ENCODE peak calls at places on chromosome 17, in four cellular contexts. Q is stomach, E is cardiac muscle cell, D is heart left ventricle. I is an unnamed sample.

GRCh38 chr17:1197379-1197778 is 17.6 kb upstream of the ABR start:
- DNase-seq in Q (no peak), E (no peak), D (peak; percentile 54), I (no peak)

GRCh38 chr17:21033350-21033749 is 9.5 kb downstream of the USP22 start:
- DNase-seq in Q (no peak), E (no peak), D (no peak), I (no peak)

GRCh38 chr17:265726-266125 is 84.3 kb upstream of the DOC2B start:
- DNase-seq in Q (peak; percentile 16), E (no peak), D (peak; percentile 43), I (no peak)

GRCh38 chr17:82882715-82883446 is 43.1 kb upstream of the ZNF750 start:
- DNase-seq in Q (peak; percentile 90), E (no peak), D (peak; percentile 75), I (no peak)

GRCh38 chr17:16463341-16464000 is 28.5 kb downstream of the LRRC75A start:
- DNase-seq in Q (peak; percentile 75), E (peak; percentile 42), D (no peak), I (peak; percentile 66)

GRCh38 chr17:41581366-41582060 is 5.2 kb downstream of the KRT14 start:
- DNase-seq in Q (no peak), E (no peak), D (no peak), I (no peak)

GRCh38 chr17:56992364-56992763 is 14.4 kb downstream of the SCPEP1 start:
- DNase-seq in Q (no peak), E (no peak), D (no peak), I (no peak)

GRCh38 chr17:6576038-6576437 is 19.7 kb upstream of the PITPNM3 start:
- DNase-seq in Q (no peak), E (no peak), D (no peak), I (no peak)

GRCh38 chr17:20281860-20282259 is 185.5 kb downstream of the LGALS9B start:
- DNase-seq in Q (no peak), E (no peak), D (peak; percentile 74), I (no peak)

GRCh38 chr17:35432176-35433074 is at the start of gene SLFN12:
- DNase-seq in Q (peak; percentile 53), E (peak; percentile 45), D (no peak), I (peak; percentile 64)

GRCh38 chr17:78392295-78392694 is 13.8 kb downstream of the PGS1 start:
- DNase-seq in Q (no peak), E (no peak), D (no peak), I (no peak)

GRCh38 chr17:56948491-56948890 is 12.4 kb downstream of the COIL start:
- DNase-seq in Q (no peak), E (no peak), D (no peak), I (no peak)

GRCh38 chr17:43085489-43085888 is 39.7 kb downstream of the BRCA1 start:
- DNase-seq in Q (no peak), E (peak; percentile 56), D (no peak), I (no peak)

GRCh38 chr17:27352481-27353460 is 58.9 kb downstream of the WSB1 start:
- DNase-seq in Q (no peak), E (no peak), D (no peak), I (no peak)

GRCh38 chr17:49249292-49249794 is 18.8 kb upstream of the PHOSPHO1 start:
- DNase-seq in Q (no peak), E (peak; percentile 16), D (peak; percentile 71), I (no peak)

GRCh38 chr17:38789185-38789584 is 10.2 kb downstream of the PIP4K2B start:
- DNase-seq in Q (no peak), E (no peak), D (no peak), I (no peak)

GRCh38 chr17:81076097-81076754 is 41.3 kb downstream of the BAIAP2 start:
- DNase-seq in Q (no peak), E (no peak), D (no peak), I (no peak)

GRCh38 chr17:954431-955164 is 25.0 kb downstream of the NXN start:
- DNase-seq in Q (no peak), E (peak; percentile 70), D (peak; percentile 55), I (peak; percentile 68)

GRCh38 chr17:78597923-78598545 is 20.8 kb upstream of the DNAH17 start:
- DNase-seq in Q (no peak), E (no peak), D (no peak), I (no peak)

GRCh38 chr17:14300628-14301278 is at the start of gene HS3ST3B1:
- DNase-seq in Q (peak; percentile 97), E (peak; percentile 99), D (peak; percentile 98), I (peak; percentile 100)

GRCh38 chr17:82024859-82025258 is 1.8 kb downstream of the LRRC45 start:
- DNase-seq in Q (no peak), E (no peak), D (no peak), I (no peak)

GRCh38 chr17:19409509-19409908 is 1.5 kb upstream of the RNF112 start:
- DNase-seq in Q (no peak), E (no peak), D (no peak), I (no peak)

GRCh38 chr17:42132941-42133340 is 10.3 kb downstream of the HSPB9 start:
- DNase-seq in Q (peak; percentile 81), E (no peak), D (peak; percentile 70), I (no peak)

GRCh38 chr17:49388692-49389513 is 25.8 kb downstream of the PHB1 start:
- DNase-seq in Q (no peak), E (no peak), D (no peak), I (no peak)

GRCh38 chr17:40926341-40926740 is 11.1 kb downstream of the KRT23 start:
- DNase-seq in Q (no peak), E (no peak), D (no peak), I (peak; percentile 48)

GRCh38 chr17:82412535-82413520 is 5.3 kb upstream of the HEXD start:
- DNase-seq in Q (no peak), E (no peak), D (no peak), I (no peak)

GRCh38 chr17:82369211-82369610 is 2.4 kb upstream of the UTS2R start:
- DNase-seq in Q (no peak), E (no peak), D (no peak), I (no peak)

GRCh38 chr17:49843774-49844350 is 4.0 kb downstream of the TAC4 start:
- DNase-seq in Q (no peak), E (no peak), D (no peak), I (peak; percentile 72)

GRCh38 chr17:61837175-61838051 is 25.9 kb downstream of the BRIP1 start:
- DNase-seq in Q (peak; percentile 65), E (peak; percentile 86), D (no peak), I (no peak)

DNA sequence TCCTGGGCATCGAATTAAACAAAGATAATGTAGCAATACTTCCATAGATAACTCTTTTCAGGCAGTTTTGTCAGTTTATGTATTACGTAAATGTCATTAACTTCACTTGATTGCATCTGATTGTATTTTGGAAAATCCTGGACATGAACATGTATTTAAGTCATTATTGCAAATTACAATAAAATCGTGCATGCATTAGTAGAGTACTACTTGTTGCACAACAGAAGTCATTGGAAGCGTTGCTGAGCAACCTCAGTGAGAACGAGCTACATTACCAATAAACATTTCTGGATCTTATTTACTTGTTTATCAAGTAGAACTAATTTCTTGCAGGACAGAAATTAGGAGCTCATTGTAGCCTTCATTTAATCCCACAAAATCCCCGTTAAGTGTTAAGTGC is 6.6 kb downstream of the UNK start:
- DNase-seq in Q (no peak), E (no peak), D (no peak), I (no peak)
- H3K27ac ChIP-seq in Q (no peak overlapping the region), E (peak overlapping the region; percentile 31), D (no peak overlapping the region), I (no peak overlapping the region)

GRCh38 chr17:8314797-8315739 is 5.0 kb downstream of the ARHGEF15 start:
- DNase-seq in Q (peak; percentile 26), E (peak; percentile 18), D (no peak), I (no peak)
- H3K27ac ChIP-seq in Q (no peak overlapping the region), E (no peak overlapping the region), D (no peak overlapping the region), I (no peak overlapping the region)

GRCh38 chr17:31309525-31309924 is 4.3 kb downstream of the EVI2B start:
- DNase-seq in Q (no peak), E (no peak), D (no peak), I (no peak)

GRCh38 chr17:31308372-31308905 is 5.4 kb downstream of the EVI2B start:
- DNase-seq in Q (no peak), E (no peak), D (no peak), I (no peak)

GRCh38 chr17:31310260-31310659 is 3.6 kb downstream of the EVI2B start:
- DNase-seq in Q (no peak), E (no peak), D (no peak), I (no peak)

GRCh38 chr17:31308935-31309334 is 4.9 kb downstream of the EVI2B start:
- DNase-seq in Q (no peak), E (no peak), D (no peak), I (no peak)

DNA sequence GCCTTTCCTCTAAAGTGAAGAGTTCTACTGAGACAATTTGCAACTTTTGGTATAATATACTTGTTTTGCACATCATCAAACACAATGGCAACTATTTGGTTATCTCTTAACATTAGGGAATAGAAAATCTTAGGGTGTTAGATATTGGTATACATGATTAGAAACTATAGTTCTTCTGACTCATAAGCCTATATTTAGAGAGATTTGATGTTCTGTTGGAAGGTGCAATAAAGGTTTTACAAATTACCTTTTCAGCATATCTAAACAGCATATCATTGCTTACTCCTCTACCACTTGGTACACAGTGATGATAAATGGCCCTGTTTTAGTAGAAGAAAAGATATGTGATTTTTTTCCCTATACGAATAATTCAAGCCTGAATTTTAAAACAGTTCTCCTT is 6.2 kb downstream of the EVI2B start:
- DNase-seq in Q (no peak), E (no peak), D (no peak), I (no peak)
- H3K27ac ChIP-seq in Q (no peak overlapping the region), E (no peak overlapping the region), D (peak overlapping the region; percentile 88), I (no peak overlapping the region)

GRCh38 chr17:72660274-72661092 is 432.0 kb downstream of the SLC39A11 start:
- DNase-seq in Q (no peak), E (no peak), D (no peak), I (no peak)
- H3K27ac ChIP-seq in Q (no peak overlapping the region), E (no peak overlapping the region), D (no peak overlapping the region), I (no peak overlapping the region)

GRCh38 chr17:44209786-44210341 is 9.6 kb downstream of the UBTF start:
- DNase-seq in Q (no peak), E (no peak), D (no peak), I (no peak)
- H3K27ac ChIP-seq in Q (peak overlapping the region; percentile 61), E (no peak overlapping the region), D (peak overlapping the region; percentile 67), I (no peak overlapping the region)

DNA sequence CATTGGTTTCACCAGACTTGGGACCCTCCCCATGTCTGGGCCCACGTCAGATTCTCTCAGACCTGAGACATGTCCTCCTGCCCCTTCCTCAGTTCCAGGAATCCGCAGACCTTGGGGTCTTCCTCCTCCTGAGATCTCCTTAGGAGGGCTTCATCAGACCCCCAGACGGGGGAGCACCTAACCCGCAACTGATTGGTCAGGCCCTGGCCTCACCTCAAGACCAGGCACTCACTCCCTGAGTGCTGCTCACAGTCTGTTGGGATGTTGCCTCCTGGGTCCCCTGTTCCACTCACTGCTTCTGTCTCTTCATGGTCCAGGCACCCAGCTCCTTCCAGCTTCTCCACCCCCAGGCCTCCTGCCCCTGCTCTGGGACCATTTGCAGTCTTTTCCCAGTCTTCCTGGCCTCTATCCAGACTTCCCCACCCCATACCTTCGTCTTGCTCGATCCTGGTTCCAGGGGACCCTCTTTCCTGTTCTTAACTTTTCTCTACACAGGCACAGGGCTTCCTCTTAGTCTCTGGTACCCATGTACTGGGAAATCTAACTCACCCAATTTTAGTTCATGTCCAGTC is 1.2 kb downstream of the GID4 start:
- DNase-seq in Q (no peak), E (no peak), D (no peak), I (no peak)
- H3K27ac ChIP-seq in Q (peak overlapping the region; percentile 83), E (no peak overlapping the region), D (no peak overlapping the region), I (no peak overlapping the region)

GRCh38 chr17:77163001-77163400 is 22.2 kb downstream of the SEC14L1 start:
- DNase-seq in Q (no peak), E (no peak), D (no peak), I (no peak)
- H3K27ac ChIP-seq in Q (peak overlapping the region; percentile 64), E (peak overlapping the region; percentile 75), D (peak overlapping the region; percentile 81), I (no peak overlapping the region)

I was measured in H9.